ENCODE peak calls at places on chromosomes 12 and 14, in five cellular contexts. One of them, this sample, is unnamed.

GRCh38 chr12:51748235-51748634 is 100.3 kb downstream of the FIGNL2 start:
- DNase-seq in natural killer cell: no peak
- DNase-seq in activated naive CD8-positive, alpha-beta T cell treated with anti-CD3 and anti-CD28 coated beads, Interleukin-2, amount 50 U/mL, for 24 hours: no peak
- DNase-seq in endodermal cell: no peak
- DNase-seq in fibroblast of villous mesenchyme: no peak
- DNase-seq in this sample: no peak

GRCh38 chr12:29460082-29460481 is 37.4 kb downstream of the OVCH1 start:
- DNase-seq in fibroblast of villous mesenchyme: no peak
- DNase-seq in endodermal cell: no peak
- DNase-seq in activated naive CD8-positive, alpha-beta T cell treated with anti-CD3 and anti-CD28 coated beads, Interleukin-2, amount 50 U/mL, for 24 hours: no peak
- DNase-seq in natural killer cell: no peak
- DNase-seq in this sample: no peak

GRCh38 chr14:101491841-101492240 is 69.5 kb upstream of the DIO3 start:
- DNase-seq in activated naive CD8-positive, alpha-beta T cell treated with anti-CD3 and anti-CD28 coated beads, Interleukin-2, amount 50 U/mL, for 24 hours: no peak
- DNase-seq in fibroblast of villous mesenchyme: no peak
- DNase-seq in endodermal cell: no peak
- DNase-seq in natural killer cell: no peak
- DNase-seq in this sample: no peak

GRCh38 chr12:39623919-39624318 is 4.3 kb upstream of the ABCD2 start:
- DNase-seq in activated naive CD8-positive, alpha-beta T cell treated with anti-CD3 and anti-CD28 coated beads, Interleukin-2, amount 50 U/mL, for 24 hours: no peak
- DNase-seq in natural killer cell: no peak
- DNase-seq in fibroblast of villous mesenchyme: no peak
- DNase-seq in endodermal cell: no peak
- DNase-seq in this sample: no peak

GRCh38 chr12:105083041-105083440 is 1.2 kb downstream of the ALDH1L2 start:
- DNase-seq in fibroblast of villous mesenchyme: no peak
- DNase-seq in activated naive CD8-positive, alpha-beta T cell treated with anti-CD3 and anti-CD28 coated beads, Interleukin-2, amount 50 U/mL, for 24 hours: no peak
- DNase-seq in endodermal cell: no peak
- DNase-seq in natural killer cell: no peak
- DNase-seq in this sample: no peak

GRCh38 chr12:26369588-26369987 is 174.2 kb downstream of the SSPN start:
- DNase-seq in fibroblast of villous mesenchyme: peak
- DNase-seq in activated naive CD8-positive, alpha-beta T cell treated with anti-CD3 and anti-CD28 coated beads, Interleukin-2, amount 50 U/mL, for 24 hours: no peak
- DNase-seq in natural killer cell: no peak
- DNase-seq in endodermal cell: no peak
- DNase-seq in this sample: no peak

GRCh38 chr14:87133073-87133815 is 859.7 kb downstream of the GALC start:
- DNase-seq in activated naive CD8-positive, alpha-beta T cell treated with anti-CD3 and anti-CD28 coated beads, Interleukin-2, amount 50 U/mL, for 24 hours: no peak
- DNase-seq in natural killer cell: no peak
- DNase-seq in fibroblast of villous mesenchyme: peak
- DNase-seq in endodermal cell: no peak
- DNase-seq in this sample: no peak

GRCh38 chr12:68336754-68337343 is 4.7 kb upstream of the MDM1 start:
- DNase-seq in activated naive CD8-positive, alpha-beta T cell treated with anti-CD3 and anti-CD28 coated beads, Interleukin-2, amount 50 U/mL, for 24 hours: no peak
- DNase-seq in endodermal cell: no peak
- DNase-seq in natural killer cell: no peak
- DNase-seq in fibroblast of villous mesenchyme: no peak
- DNase-seq in this sample: no peak

GRCh38 chr12:112191840-112192321 is 66.5 kb downstream of the TRAFD1 start:
- DNase-seq in activated naive CD8-positive, alpha-beta T cell treated with anti-CD3 and anti-CD28 coated beads, Interleukin-2, amount 50 U/mL, for 24 hours: no peak
- DNase-seq in endodermal cell: no peak
- DNase-seq in natural killer cell: no peak
- DNase-seq in fibroblast of villous mesenchyme: peak
- DNase-seq in this sample: no peak

GRCh38 chr12:121562484-121562883 is 18.3 kb downstream of the KDM2B start:
- DNase-seq in endodermal cell: no peak
- DNase-seq in activated naive CD8-positive, alpha-beta T cell treated with anti-CD3 and anti-CD28 coated beads, Interleukin-2, amount 50 U/mL, for 24 hours: no peak
- DNase-seq in fibroblast of villous mesenchyme: no peak
- DNase-seq in natural killer cell: no peak
- DNase-seq in this sample: no peak

This sample was measured in SW 1271.